ENCODE peak calls at places on chromosomes 12 and 14, in four cellular contexts. V is naive thymus-derived CD4-positive, alpha-beta T cell; A is stimulated activated CD4-positive, alpha-beta T cell treated with anti-CD3 and anti-CD28 coated beads, Interleukin-1b, Interleukin-23, amount 100 ng/mL, for 24 hours; T is nucleus accumbens. Q is an unnamed sample.

GRCh38 chr12:52602552-52602951 is 1.3 kb upstream of the KRT72 start:
- DNase-seq in V (peak; percentile 6), A (no peak), T (no peak), Q (no peak)

GRCh38 chr12:116121453-116121871 is 156.0 kb downstream of the MED13L start:
- DNase-seq in V (no peak), A (no peak), T (no peak), Q (peak; percentile 70)

GRCh38 chr12:1218369-1218768 is 227.3 kb downstream of the ERC1 start:
- DNase-seq in V (no peak), A (no peak), T (no peak), Q (no peak)

GRCh38 chr12:93777249-93777648 is 100.1 kb downstream of the CRADD start:
- DNase-seq in V (no peak), A (no peak), T (no peak), Q (peak; percentile 97)

GRCh38 chr14:79298373-79298772 is 912.9 kb downstream of the DIO2 start:
- DNase-seq in V (no peak), A (no peak), T (no peak), Q (no peak)

GRCh38 chr12:119239040-119239439 is 60.3 kb downstream of the HSPB8 start:
- DNase-seq in V (no peak), A (no peak), T (no peak), Q (no peak)

GRCh38 chr12:4450551-4451112 is 5.0 kb upstream of the FGF6 start:
- DNase-seq in V (no peak), A (no peak), T (no peak), Q (no peak)

GRCh38 chr14:22713631-22713950 is 52.9 kb upstream of the OXA1L start:
- DNase-seq in V (no peak), A (no peak), T (no peak), Q (no peak)

GRCh38 chr12:126193190-126193589 is 1128.0 kb downstream of the AACS start:
- DNase-seq in V (no peak), A (no peak), T (no peak), Q (no peak)

GRCh38 chr12:130805635-130806034 is 33.4 kb downstream of the STX2 start:
- DNase-seq in V (no peak), A (no peak), T (no peak), Q (no peak)

GRCh38 chr12:84807249-84807648 is 105.3 kb downstream of the SLC6A15 start:
- DNase-seq in V (no peak), A (no peak), T (no peak), Q (peak; percentile 54)

GRCh38 chr12:15193927-15194326 is 27.3 kb downstream of the RERG start:
- DNase-seq in V (no peak), A (no peak), T (no peak), Q (peak; percentile 18)

GRCh38 chr14:77314043-77314442 is 6.6 kb downstream of the POMT2 start:
- DNase-seq in V (no peak), A (no peak), T (no peak), Q (peak; percentile 89)

GRCh38 chr12:26233620-26234019 is 38.2 kb downstream of the SSPN start:
- DNase-seq in V (no peak), A (no peak), T (no peak), Q (peak; percentile 7)

GRCh38 chr12:76555226-76555767 is 4.3 kb downstream of the OSBPL8 start:
- DNase-seq in V (no peak), A (no peak), T (no peak), Q (no peak)

GRCh38 chr12:15608406-15608805 is 180.8 kb downstream of the EPS8 start:
- DNase-seq in V (no peak), A (no peak), T (no peak), Q (no peak)

GRCh38 chr12:111685322-111685810 is 390 bp downstream of the BRAP start:
- DNase-seq in V (no peak), A (no peak), T (no peak), Q (no peak)

GRCh38 chr14:93956514-93957332 is 19.6 kb downstream of the ASB2 start:
- DNase-seq in V (no peak), A (no peak), T (no peak), Q (no peak)

GRCh38 chr14:34766611-34767010 is 52.2 kb upstream of the CFL2 start:
- DNase-seq in V (no peak), A (no peak), T (no peak), Q (no peak)

GRCh38 chr12:107748472-107748871 is 12.5 kb downstream of the PRDM4 start:
- DNase-seq in V (no peak), A (no peak), T (no peak), Q (peak; percentile 82)

GRCh38 chr14:54822685-54823084 is 79.9 kb downstream of the GCH1 start:
- DNase-seq in V (no peak), A (no peak), T (no peak), Q (no peak)

GRCh38 chr14:61262082-61262481 is 19.1 kb downstream of the TMEM30B start:
- DNase-seq in V (no peak), A (no peak), T (no peak), Q (no peak)

GRCh38 chr14:50036211-50036610 is 80.2 kb downstream of the VCPKMT start:
- DNase-seq in V (no peak), A (no peak), T (no peak), Q (no peak)

GRCh38 chr12:88810806-88811205 is 230.5 kb upstream of the KITLG start:
- DNase-seq in V (no peak), A (no peak), T (no peak), Q (no peak)

GRCh38 chr12:123900898-123901376 is 71.7 kb downstream of the CCDC92 start:
- DNase-seq in V (no peak), A (no peak), T (no peak), Q (no peak)

GRCh38 chr12:96510306-96510764 is 21.0 kb downstream of the CFAP54 start:
- DNase-seq in V (no peak), A (no peak), T (no peak), Q (no peak)

GRCh38 chr14:56660677-56661389 is 81.2 kb downstream of the TMEM260 start:
- DNase-seq in V (no peak), A (no peak), T (no peak), Q (no peak)

GRCh38 chr14:99764222-99764706 is 28.9 kb upstream of the EML1 start:
- DNase-seq in V (no peak), A (no peak), T (no peak), Q (no peak)

GRCh38 chr14:103624860-103625259 is 4.2 kb upstream of the KLC1 start:
- DNase-seq in V (no peak), A (no peak), T (no peak), Q (peak; percentile 73)

Q was measured in HCEC 1CT.